ENCODE peak calls at places on chromosome 7, in ten cellular contexts. N, C, G, L, A, U, H, W, E and R are unnamed samples.

GRCh38 chr7:20199015-20199737 is 18.0 kb downstream of the MACC1 start:
- DNase-seq in N (peak; percentile 54), C (peak; percentile 48), G (peak; percentile 94), L (peak; percentile 94), A (no peak), U (peak; percentile 61), H (peak; percentile 78), W (peak; percentile 85), E (no peak), R (no peak)

GRCh38 chr7:35630573-35630972 is 64.4 kb downstream of the HERPUD2 start:
- DNase-seq in N (no peak), C (peak; percentile 57), G (no peak), L (no peak), A (no peak), U (no peak), H (peak; percentile 65), W (peak; percentile 56), E (no peak), R (no peak)

GRCh38 chr7:3482147-3482921 is 181.3 kb downstream of the SDK1 start:
- DNase-seq in N (peak; percentile 95), C (peak; percentile 71), G (no peak), L (peak; percentile 18), A (peak; percentile 89), U (no peak), H (peak; percentile 9), W (peak; percentile 45), E (peak; percentile 40), R (peak; percentile 94)

GRCh38 chr7:98334077-98334476 is 52.6 kb downstream of the BRI3 start:
- DNase-seq in N (no peak), C (no peak), G (no peak), L (no peak), A (no peak), U (no peak), H (peak; percentile 57), W (no peak), E (no peak), R (no peak)

GRCh38 chr7:120792861-120793130 is 65.1 kb downstream of the TSPAN12 start:
- DNase-seq in N (no peak), C (no peak), G (no peak), L (no peak), A (no peak), U (no peak), H (no peak), W (no peak), E (no peak), R (no peak)

GRCh38 chr7:424301-424935 is 95.2 kb downstream of the PDGFA start:
- DNase-seq in N (no peak), C (no peak), G (no peak), L (no peak), A (no peak), U (no peak), H (no peak), W (no peak), E (no peak), R (no peak)

GRCh38 chr7:46933596-46933995 is 648.3 kb downstream of the TNS3 start:
- DNase-seq in N (no peak), C (peak; percentile 38), G (no peak), L (no peak), A (no peak), U (no peak), H (peak; percentile 71), W (peak; percentile 49), E (no peak), R (no peak)

GRCh38 chr7:92621026-92621540 is 30.9 kb upstream of the FAM133B start:
- DNase-seq in N (peak; percentile 57), C (peak; percentile 81), G (peak; percentile 79), L (peak; percentile 53), A (peak; percentile 71), U (peak; percentile 86), H (peak; percentile 89), W (peak; percentile 94), E (peak; percentile 23), R (peak; percentile 28)

GRCh38 chr7:68408873-68409272 is 1189.4 kb upstream of the AUTS2 start:
- DNase-seq in N (no peak), C (no peak), G (no peak), L (no peak), A (no peak), U (no peak), H (no peak), W (no peak), E (no peak), R (no peak)

GRCh38 chr7:154794147-154794780 is 208.7 kb downstream of the PAXIP1 start:
- DNase-seq in N (peak; percentile 76), C (no peak), G (no peak), L (no peak), A (peak; percentile 94), U (no peak), H (no peak), W (no peak), E (peak; percentile 36), R (peak; percentile 48)

GRCh38 chr7:151051108-151051507 is 2.8 kb downstream of the ASIC3 start:
- DNase-seq in N (peak; percentile 89), C (peak; percentile 87), G (no peak), L (no peak), A (peak; percentile 96), U (peak; percentile 33), H (peak; percentile 89), W (peak; percentile 71), E (peak; percentile 78), R (peak; percentile 83)

GRCh38 chr7:50324113-50324512 is 19.6 kb downstream of the IKZF1 start:
- DNase-seq in N (no peak), C (no peak), G (no peak), L (no peak), A (no peak), U (no peak), H (no peak), W (no peak), E (no peak), R (no peak)
- H3K9ac ChIP-seq in N (no peak overlapping the region), C (no peak overlapping the region), G (no peak overlapping the region), L (no peak overlapping the region), A (no peak overlapping the region), U (no peak overlapping the region), H (no peak overlapping the region), W (no peak overlapping the region), E (no peak overlapping the region), R (no peak overlapping the region)

GRCh38 chr7:7641129-7641663 is 644 bp downstream of the UMAD1 start:
- DNase-seq in N (peak; percentile 57), C (no peak), G (no peak), L (peak; percentile 15), A (no peak), U (no peak), H (peak; percentile 40), W (no peak), E (peak; percentile 31), R (peak; percentile 38)

GRCh38 chr7:7640221-7641128 is at the start of gene UMAD1:
- DNase-seq in N (peak; percentile 100), C (peak; percentile 99), G (peak; percentile 99), L (peak; percentile 99), A (peak; percentile 99), U (peak; percentile 99), H (peak; percentile 100), W (peak; percentile 99), E (peak; percentile 96), R (peak; percentile 99)

GRCh38 chr7:7639847-7640220 is 718 bp upstream of the UMAD1 start:
- DNase-seq in N (no peak), C (peak; percentile 37), G (peak; percentile 27), L (no peak), A (no peak), U (peak; percentile 55), H (peak; percentile 64), W (peak; percentile 43), E (no peak), R (peak; percentile 32)

GRCh38 chr7:7642081-7642480 is 1.5 kb downstream of the UMAD1 start:
- DNase-seq in N (no peak), C (no peak), G (no peak), L (no peak), A (no peak), U (no peak), H (no peak), W (no peak), E (no peak), R (no peak)

GRCh38 chr7:7639421-7639820 is 1.1 kb upstream of the UMAD1 start:
- DNase-seq in N (no peak), C (no peak), G (no peak), L (no peak), A (no peak), U (no peak), H (peak; percentile 29), W (peak; percentile 6), E (no peak), R (no peak)
- H3K4me3 ChIP-seq in N (peak overlapping the region; percentile 97), C (peak overlapping the region; percentile 95), G (peak overlapping the region; percentile 93), L (peak overlapping the region; percentile 59), A (peak overlapping the region; percentile 96), U (peak overlapping the region; percentile 88), H (peak overlapping the region; percentile 97), W (peak overlapping the region; percentile 80), E (peak overlapping the region; percentile 89), R (peak overlapping the region; percentile 84)

DNA sequence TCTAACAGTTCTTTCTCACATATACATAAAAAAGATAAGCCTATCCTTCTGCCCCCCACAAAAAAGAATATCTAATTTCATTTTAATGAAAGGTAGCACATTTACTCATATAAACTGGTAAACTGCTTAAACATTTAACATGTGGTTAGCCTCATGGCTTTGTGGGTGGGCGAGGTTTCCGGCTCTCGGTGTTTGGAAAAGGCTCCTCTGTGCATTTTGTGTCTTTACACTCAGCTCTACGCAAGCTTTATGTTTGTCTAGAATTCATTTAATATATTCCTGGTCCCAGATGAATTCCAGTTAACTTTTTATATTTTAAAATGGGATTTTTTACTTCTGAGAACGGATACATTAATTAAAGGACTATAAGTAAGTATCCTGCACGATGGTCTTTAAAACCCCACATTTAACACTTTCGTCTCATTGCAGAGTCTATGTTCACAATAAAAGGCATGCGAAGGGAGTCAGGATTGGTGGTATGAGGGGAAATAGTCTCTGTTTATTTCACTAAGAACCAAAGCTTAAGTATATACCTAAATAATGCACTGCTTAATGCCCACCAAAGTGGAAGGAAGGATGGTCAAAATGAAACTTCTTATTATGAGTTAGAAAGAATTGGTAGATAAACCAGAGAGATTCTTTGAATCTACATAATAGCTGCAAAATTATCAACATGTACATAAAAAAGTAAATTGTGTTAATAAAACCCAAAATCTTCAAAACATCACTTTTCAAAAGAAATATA is 197.2 kb downstream of the CRPPA start:
- DNase-seq in N (no peak), C (no peak), G (no peak), L (no peak), A (no peak), U (no peak), H (no peak), W (no peak), E (no peak), R (no peak)
- H3K9ac ChIP-seq in N (no peak overlapping the region), C (no peak overlapping the region), G (no peak overlapping the region), L (no peak overlapping the region), A (no peak overlapping the region), U (no peak overlapping the region), H (no peak overlapping the region), W (no peak overlapping the region), E (no peak overlapping the region), R (no peak overlapping the region)

DNA sequence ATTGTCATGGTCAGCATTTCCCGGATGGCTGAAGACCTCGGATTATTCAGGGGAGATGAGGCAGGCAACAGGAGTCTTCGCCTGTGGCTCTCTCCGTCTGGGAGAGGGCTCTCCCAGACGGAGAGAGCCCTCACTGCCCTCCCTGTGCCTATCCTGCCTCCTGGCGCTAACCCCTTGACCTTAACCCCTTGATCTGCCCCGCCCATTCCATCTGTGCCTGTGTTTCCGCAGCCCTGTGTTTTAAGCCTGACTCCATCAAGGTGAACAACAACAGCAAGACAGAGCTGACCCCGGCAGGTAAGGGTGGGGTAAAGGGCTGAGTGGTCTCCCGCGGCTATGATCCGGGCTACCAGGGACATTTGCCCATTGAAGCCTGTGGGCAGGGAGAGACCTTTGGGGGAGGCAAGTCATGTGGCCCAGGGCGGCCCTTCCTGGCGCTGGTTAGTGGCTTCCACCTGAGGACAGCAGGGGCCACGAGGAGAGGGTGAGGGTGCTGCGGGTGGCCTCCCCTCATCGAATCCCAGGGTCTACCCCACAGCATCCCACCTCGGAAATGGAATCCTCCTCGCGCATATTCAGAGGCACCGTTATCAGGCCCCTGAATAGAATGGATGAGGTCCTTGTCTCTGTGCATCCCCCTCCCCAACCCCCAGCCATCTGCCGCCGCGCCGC is 4.2 kb upstream of the MUC12 start:
- DNase-seq in N (peak; percentile 38), C (no peak), G (no peak), L (no peak), A (peak; percentile 81), U (no peak), H (no peak), W (no peak), E (no peak), R (no peak)
- H3K4me3 ChIP-seq in N (peak overlapping the region; percentile 23), C (no peak overlapping the region), G (no peak overlapping the region), L (peak overlapping the region; percentile 63), A (peak overlapping the region; percentile 82), U (no peak overlapping the region), H (no peak overlapping the region), W (no peak overlapping the region), E (no peak overlapping the region), R (peak overlapping the region; percentile 46)